ENCODE peak calls at places on chromosomes 7 and 10, in four cellular contexts. One of them, this sample, is unnamed.

GRCh38 chr7:135277161-135277560 is 43.5 kb downstream of the STRA8 start:
- DNase-seq in neural crest cell: no peak
- DNase-seq in hippocampal formation: no peak
- DNase-seq in Ammon's horn: no peak
- DNase-seq in this sample: no peak

GRCh38 chr7:3861941-3862340 is 560.9 kb downstream of the SDK1 start:
- DNase-seq in neural crest cell: no peak
- DNase-seq in hippocampal formation: no peak
- DNase-seq in Ammon's horn: no peak
- DNase-seq in this sample: no peak

GRCh38 chr7:130844811-130845580 is 111.0 kb upstream of the KLF14 start:
- DNase-seq in neural crest cell: no peak
- DNase-seq in hippocampal formation: no peak
- DNase-seq in Ammon's horn: no peak
- DNase-seq in this sample: no peak

GRCh38 chr10:60271319-60272040 is 118.2 kb downstream of the ANK3 start:
- DNase-seq in neural crest cell: no peak
- DNase-seq in hippocampal formation: no peak
- DNase-seq in Ammon's horn: no peak
- DNase-seq in this sample: no peak

GRCh38 chr10:101442456-101442800 is 88.5 kb downstream of the BTRC start:
- DNase-seq in neural crest cell: no peak
- DNase-seq in hippocampal formation: no peak
- DNase-seq in Ammon's horn: no peak
- DNase-seq in this sample: no peak

GRCh38 chr10:14017380-14017943 is 313.3 kb downstream of the FRMD4A start:
- DNase-seq in neural crest cell: no peak
- DNase-seq in hippocampal formation: no peak
- DNase-seq in Ammon's horn: no peak
- DNase-seq in this sample: no peak

GRCh38 chr10:89392974-89393373 is 551 bp downstream of the IFIT1 start:
- DNase-seq in neural crest cell: no peak
- DNase-seq in hippocampal formation: peak; percentile 21
- DNase-seq in Ammon's horn: peak; percentile 55
- DNase-seq in this sample: no peak

GRCh38 chr7:7565746-7566650 is 686 bp upstream of the MIOS start:
- DNase-seq in neural crest cell: no peak
- DNase-seq in hippocampal formation: no peak
- DNase-seq in Ammon's horn: peak; percentile 23
- DNase-seq in this sample: no peak

GRCh38 chr7:4650471-4651047 is 31.5 kb upstream of the FOXK1 start:
- DNase-seq in neural crest cell: peak; percentile 71
- DNase-seq in hippocampal formation: peak; percentile 8
- DNase-seq in Ammon's horn: peak; percentile 42
- DNase-seq in this sample: no peak

GRCh38 chr10:34181545-34182300 is 633.4 kb downstream of the PARD3 start:
- DNase-seq in neural crest cell: no peak
- DNase-seq in hippocampal formation: no peak
- DNase-seq in Ammon's horn: no peak
- DNase-seq in this sample: no peak

GRCh38 chr10:44008270-44008916 is 359.7 kb upstream of the ZNF32 start:
- DNase-seq in neural crest cell: no peak
- DNase-seq in hippocampal formation: no peak
- DNase-seq in Ammon's horn: no peak
- DNase-seq in this sample: no peak

GRCh38 chr7:3164363-3164762 is 120.7 kb upstream of the CARD11 start:
- DNase-seq in neural crest cell: no peak
- DNase-seq in hippocampal formation: no peak
- DNase-seq in Ammon's horn: no peak
- DNase-seq in this sample: no peak

GRCh38 chr7:12418452-12418851 is 14.8 kb upstream of the VWDE start:
- DNase-seq in neural crest cell: no peak
- DNase-seq in hippocampal formation: no peak
- DNase-seq in Ammon's horn: no peak
- DNase-seq in this sample: no peak

GRCh38 chr7:26237035-26237807 is 35.7 kb downstream of the CBX3 start:
- DNase-seq in neural crest cell: no peak
- DNase-seq in hippocampal formation: no peak
- DNase-seq in Ammon's horn: peak; percentile 5
- DNase-seq in this sample: no peak

GRCh38 chr7:38013246-38013645 is 92.8 kb downstream of the EPDR1 start:
- DNase-seq in neural crest cell: no peak
- DNase-seq in hippocampal formation: no peak
- DNase-seq in Ammon's horn: no peak
- DNase-seq in this sample: no peak

GRCh38 chr7:134562136-134562535 is 13.2 kb downstream of the AKR1B15 start:
- DNase-seq in neural crest cell: no peak
- DNase-seq in hippocampal formation: no peak
- DNase-seq in Ammon's horn: peak; percentile 14
- DNase-seq in this sample: no peak

GRCh38 chr10:33303988-33304387 is 30.5 kb downstream of the NRP1 start:
- DNase-seq in neural crest cell: no peak
- DNase-seq in hippocampal formation: no peak
- DNase-seq in Ammon's horn: no peak
- DNase-seq in this sample: no peak

GRCh38 chr10:124994573-124995473 is 52.9 kb downstream of the ZRANB1 start:
- DNase-seq in neural crest cell: no peak
- DNase-seq in hippocampal formation: no peak
- DNase-seq in Ammon's horn: no peak
- DNase-seq in this sample: no peak

GRCh38 chr10:48207853-48208252 is 66.6 kb downstream of the FRMPD2 start:
- DNase-seq in neural crest cell: no peak
- DNase-seq in hippocampal formation: no peak
- DNase-seq in Ammon's horn: no peak
- DNase-seq in this sample: no peak

GRCh38 chr7:23893942-23894890 is 184.2 kb downstream of the STK31 start:
- DNase-seq in neural crest cell: no peak
- DNase-seq in hippocampal formation: no peak
- DNase-seq in Ammon's horn: no peak
- DNase-seq in this sample: no peak

GRCh38 chr10:58513189-58514101 is 773 bp downstream of the BICC1 start:
- DNase-seq in neural crest cell: peak; percentile 17
- DNase-seq in hippocampal formation: no peak
- DNase-seq in Ammon's horn: peak; percentile 36
- DNase-seq in this sample: no peak

GRCh38 chr7:70660819-70661191 is 471.1 kb upstream of the GALNT17 start:
- DNase-seq in neural crest cell: no peak
- DNase-seq in hippocampal formation: no peak
- DNase-seq in Ammon's horn: no peak
- DNase-seq in this sample: no peak

This sample was measured in COLO829.